ENCODE peak calls at places on chromosomes 3 and 15, in six cellular contexts. U is H1, O is A549, M is WTC11, Y is K562, W is HepG2. F is an unnamed sample.

GRCh38 chr15:63669074-63669473 is 71.9 kb downstream of the FBXL22 start:
- DNase-seq in U (no peak), O (no peak), M (no peak), Y (no peak), W (no peak), F (no peak)

GRCh38 chr3:133833267-133833666 is 27.7 kb downstream of the SRPRB start:
- DNase-seq in U (no peak), O (no peak), M (no peak), Y (no peak), W (no peak), F (no peak)

GRCh38 chr3:13016726-13017255 is 56.4 kb downstream of the IQSEC1 start:
- DNase-seq in U (no peak), O (no peak), M (no peak), Y (no peak), W (no peak), F (no peak)

GRCh38 chr3:13491206-13491974 is 11.3 kb downstream of the HDAC11 start:
- DNase-seq in U (no peak), O (no peak), M (no peak), Y (no peak), W (no peak), F (no peak)

GRCh38 chr15:29046281-29046810 is 160.6 kb downstream of the APBA2 start:
- DNase-seq in U (no peak), O (no peak), M (no peak), Y (no peak), W (no peak), F (no peak)

GRCh38 chr15:71451080-71451479 is 335.8 kb downstream of the THSD4 start:
- DNase-seq in U (no peak), O (no peak), M (no peak), Y (no peak), W (no peak), F (no peak)

GRCh38 chr3:184619348-184619747 is 57.8 kb downstream of the EPHB3 start:
- DNase-seq in U (no peak), O (no peak), M (no peak), Y (no peak), W (no peak), F (peak; percentile 62)

GRCh38 chr15:66912441-66912840 is 153.0 kb upstream of the SMAD3 start:
- DNase-seq in U (no peak), O (no peak), M (no peak), Y (no peak), W (no peak), F (no peak)

GRCh38 chr15:39411102-39411989 is 169.5 kb upstream of the THBS1 start:
- DNase-seq in U (no peak), O (no peak), M (no peak), Y (no peak), W (no peak), F (no peak)

GRCh38 chr15:70376031-70376928 is 278.6 kb upstream of the TLE3 start:
- DNase-seq in U (no peak), O (no peak), M (no peak), Y (no peak), W (no peak), F (no peak)

GRCh38 chr3:159172473-159172872 is 370.6 kb downstream of the MFSD1 start:
- DNase-seq in U (no peak), O (no peak), M (no peak), Y (no peak), W (no peak), F (no peak)

GRCh38 chr3:139629033-139629432 is 48.7 kb downstream of the NMNAT3 start:
- DNase-seq in U (no peak), O (peak; percentile 28), M (peak; percentile 52), Y (peak; percentile 9), W (peak; percentile 36), F (no peak)

GRCh38 chr15:40112789-40113188 is 4.1 kb upstream of the BMF start:
- DNase-seq in U (no peak), O (no peak), M (no peak), Y (no peak), W (no peak), F (no peak)

GRCh38 chr3:124648551-124648950 is 81.7 kb upstream of the UMPS start:
- DNase-seq in U (no peak), O (no peak), M (no peak), Y (no peak), W (no peak), F (no peak)

GRCh38 chr3:16236856-16237393 is 27.8 kb downstream of the DPH3 start:
- DNase-seq in U (no peak), O (no peak), M (no peak), Y (no peak), W (no peak), F (no peak)

GRCh38 chr3:129122697-129123055 is 1.1 kb upstream of the RAB43 start:
- DNase-seq in U (no peak), O (no peak), M (no peak), Y (no peak), W (no peak), F (no peak)

GRCh38 chr3:31955581-31955980 is 25.5 kb downstream of the OSBPL10 start:
- DNase-seq in U (no peak), O (no peak), M (no peak), Y (no peak), W (no peak), F (no peak)

GRCh38 chr3:128392812-128393544 is 73.7 kb downstream of the DNAJB8 start:
- DNase-seq in U (no peak), O (no peak), M (no peak), Y (no peak), W (no peak), F (no peak)

GRCh38 chr3:59237121-59237520 is 187.3 kb upstream of the CFAP20DC start:
- DNase-seq in U (no peak), O (no peak), M (no peak), Y (no peak), W (no peak), F (no peak)

GRCh38 chr3:129942296-129942695 is 32.2 kb upstream of the TRH start:
- DNase-seq in U (peak; percentile 75), O (peak; percentile 70), M (peak; percentile 88), Y (peak; percentile 53), W (peak; percentile 58), F (peak; percentile 75)

GRCh38 chr3:14989943-14990753 is 42.8 kb downstream of the NR2C2 start:
- DNase-seq in U (peak; percentile 33), O (peak; percentile 12), M (peak; percentile 22), Y (no peak), W (peak; percentile 21), F (peak; percentile 43)

GRCh38 chr15:89874926-89875564 is 18.7 kb downstream of the AP3S2 start:
- DNase-seq in U (peak; percentile 43), O (peak; percentile 77), M (peak; percentile 85), Y (peak; percentile 83), W (peak; percentile 46), F (peak; percentile 69)

GRCh38 chr3:139755551-139755950 is 77.8 kb upstream of the NMNAT3 start:
- DNase-seq in U (no peak), O (no peak), M (no peak), Y (no peak), W (no peak), F (no peak)

GRCh38 chr15:99620178-99620577 is 54.4 kb downstream of the MEF2A start:
- DNase-seq in U (no peak), O (no peak), M (no peak), Y (no peak), W (no peak), F (no peak)

GRCh38 chr3:39158138-39158715 is 4.8 kb upstream of the CSRNP1 start:
- DNase-seq in U (no peak), O (no peak), M (no peak), Y (no peak), W (no peak), F (no peak)

GRCh38 chr3:181050738-181051137 is 61.2 kb upstream of the DNAJC19 start:
- DNase-seq in U (no peak), O (no peak), M (no peak), Y (no peak), W (no peak), F (no peak)
- TF ChIP-seq JUN in U (no peak), O (no peak), M (no peak), Y (no peak), W (no peak), F (no peak)

GRCh38 chr3:58222161-58222724 is 11.5 kb upstream of the DNASE1L3 start:
- DNase-seq in U (no peak), O (no peak), M (no peak), Y (no peak), W (peak; percentile 77), F (peak; percentile 26)
- TF ChIP-seq JUN in U (no peak), O (no peak), M (no peak), Y (no peak), W (peak; percentile 31), F (no peak)

GRCh38 chr3:190591080-190591479 is 77.2 kb downstream of the IL1RAP start:
- DNase-seq in U (no peak), O (no peak), M (no peak), Y (no peak), W (no peak), F (no peak)
- TF ChIP-seq JUN in U (no peak), O (no peak), M (no peak), Y (no peak), W (no peak), F (no peak)

GRCh38 chr3:114587973-114588372 is 294.1 kb downstream of the TIGIT start:
- DNase-seq in U (no peak), O (no peak), M (no peak), Y (no peak), W (no peak), F (no peak)
- TF ChIP-seq JUN in U (no peak), O (no peak), M (no peak), Y (no peak), W (no peak), F (no peak)

GRCh38 chr3:186520957-186521842 is 23.0 kb downstream of the CRYGS start:
- DNase-seq in U (no peak), O (no peak), M (peak; percentile 33), Y (no peak), W (no peak), F (no peak)
- TF ChIP-seq JUN in U (no peak), O (no peak), M (no peak), Y (no peak), W (no peak), F (no peak)

DNA sequence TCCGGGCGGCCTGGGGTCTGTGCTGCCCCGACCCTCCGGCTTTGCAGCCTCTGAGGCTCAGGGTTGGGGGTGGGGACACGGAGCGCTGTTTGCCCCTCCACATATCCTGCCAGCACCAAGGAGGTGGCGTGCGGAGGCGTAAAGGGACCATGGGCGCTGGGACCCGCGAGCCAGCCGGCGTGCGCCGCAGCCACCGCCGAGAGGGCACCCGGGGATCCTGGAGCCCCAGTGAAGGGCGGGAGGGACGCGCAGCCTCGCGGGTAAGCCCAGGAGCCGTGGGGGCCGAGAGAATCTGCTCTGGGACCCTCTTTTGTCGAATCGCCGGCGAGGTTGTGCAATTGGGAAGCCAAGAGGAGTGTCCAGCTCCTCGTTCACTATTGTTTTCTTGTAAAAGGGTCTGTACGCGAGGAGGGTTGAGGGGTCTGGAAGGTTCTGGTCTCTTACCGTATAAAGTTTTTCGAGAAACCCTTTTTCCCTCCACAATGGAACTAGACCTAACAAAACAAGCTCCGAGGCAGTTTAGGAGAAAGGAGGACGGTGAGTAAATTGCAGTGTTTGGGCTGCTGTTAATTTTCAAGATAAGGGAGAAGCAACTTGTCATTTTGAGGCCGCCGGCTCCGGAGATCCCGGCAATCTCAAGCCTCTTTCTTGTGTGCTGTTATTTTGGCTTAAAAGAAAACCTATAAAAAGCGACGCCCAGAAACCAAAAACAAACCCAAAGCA is 29.9 kb upstream of the ST3GAL6 start:
- DNase-seq in U (no peak), O (no peak), M (peak; percentile 61), Y (no peak), W (peak; percentile 12), F (peak; percentile 60)
- TF ChIP-seq JUN in U (no peak), O (no peak), M (no peak), Y (no peak), W (no peak), F (no peak)

F was measured in endothelial cell of umbilical vein.